ENCODE peak calls at places on chromosomes 13 and 19, in eight cellular contexts. A is SHP77, E is erythroblast, X is AG10803, I is left cardiac atrium, B is A172, T is ovary, Y is EH. J is an unnamed sample.

GRCh38 chr13:72166102-72166660 is 299.2 kb upstream of the DACH1 start:
- DNase-seq in A (no peak), E (no peak), X (no peak), I (no peak), B (peak), T (no peak), Y (peak), J (no peak)

GRCh38 chr19:44671400-44671799 is at the start of gene CEACAM19:
- DNase-seq in A (no peak), E (no peak), X (no peak), I (no peak), B (no peak), T (no peak), Y (no peak), J (no peak)

GRCh38 chr19:5312058-5312457 is 28.6 kb downstream of the PTPRS start:
- DNase-seq in A (no peak), E (no peak), X (no peak), I (no peak), B (no peak), T (no peak), Y (no peak), J (no peak)

GRCh38 chr13:20206065-20206725 is 13.5 kb upstream of the GJB2 start:
- DNase-seq in A (no peak), E (no peak), X (no peak), I (no peak), B (no peak), T (no peak), Y (no peak), J (no peak)

GRCh38 chr13:54841682-54842081 is 1813.1 kb downstream of the OLFM4 start:
- DNase-seq in A (no peak), E (no peak), X (no peak), I (no peak), B (no peak), T (no peak), Y (no peak), J (no peak)

GRCh38 chr13:86486582-86486981 is 687.4 kb upstream of the SLITRK6 start:
- DNase-seq in A (no peak), E (no peak), X (no peak), I (no peak), B (no peak), T (no peak), Y (no peak), J (no peak)

GRCh38 chr19:10505583-10506229 is 2.5 kb upstream of the KEAP1 start:
- DNase-seq in A (peak), E (peak), X (peak), I (peak), B (peak), T (peak), Y (peak), J (peak)

GRCh38 chr19:48878219-48879024 is 6.2 kb downstream of the PPP1R15A start:
- DNase-seq in A (no peak), E (peak), X (peak), I (peak), B (no peak), T (peak), Y (peak), J (no peak)